ENCODE peak calls at places on chromosomes 2 and 18, in four cellular contexts. G, U, K and I are unnamed samples.

GRCh38 chr2:149544692-149545091 is 42.9 kb downstream of the MMADHC start:
- DNase-seq in G (no peak), U (no peak), K (no peak), I (no peak)

GRCh38 chr18:27188309-27188708 is 3.2 kb upstream of the CHST9 start:
- DNase-seq in G (no peak), U (no peak), K (no peak), I (no peak)

GRCh38 chr2:20213651-20214565 is 11.0 kb downstream of the SDC1 start:
- DNase-seq in G (peak), U (no peak), K (no peak), I (no peak)

GRCh38 chr2:98329549-98329948 is 16.7 kb upstream of the CNGA3 start:
- DNase-seq in G (no peak), U (no peak), K (no peak), I (no peak)

GRCh38 chr2:94956797-94957391 is 68.6 kb upstream of the MAL start:
- DNase-seq in G (peak), U (peak), K (peak), I (peak)

GRCh38 chr2:234880551-234881211 is 71.1 kb upstream of the SH3BP4 start:
- DNase-seq in G (peak), U (no peak), K (no peak), I (no peak)

GRCh38 chr2:136117909-136118818 is at the start of gene CXCR4:
- DNase-seq in G (no peak), U (peak), K (peak), I (peak)

GRCh38 chr2:74138952-74139323 is 8.8 kb downstream of the BOLA3 start:
- DNase-seq in G (no peak), U (peak), K (peak), I (no peak)

GRCh38 chr2:101173707-101174295 is 22.6 kb upstream of the TBC1D8 start:
- DNase-seq in G (no peak), U (no peak), K (no peak), I (no peak)

GRCh38 chr2:20210462-20210861 is 14.5 kb downstream of the SDC1 start:
- DNase-seq in G (no peak), U (no peak), K (no peak), I (no peak)

GRCh38 chr2:170530284-170530745 is 184.8 kb upstream of the SP5 start:
- DNase-seq in G (peak), U (peak), K (peak), I (peak)

GRCh38 chr18:25467226-25468065 is 115.5 kb upstream of the ZNF521 start:
- DNase-seq in G (no peak), U (no peak), K (no peak), I (no peak)

GRCh38 chr2:65263257-65263656 is 35.6 kb downstream of the ACTR2 start:
- DNase-seq in G (no peak), U (no peak), K (no peak), I (no peak)

GRCh38 chr2:65144571-65144970 is 14.7 kb upstream of the RAB1A start:
- DNase-seq in G (no peak), U (no peak), K (no peak), I (no peak)

GRCh38 chr2:51472300-51472699 is 440.4 kb upstream of the NRXN1 start:
- DNase-seq in G (no peak), U (no peak), K (no peak), I (no peak)

GRCh38 chr2:122478773-122479172 is 723.3 kb downstream of the TSN start:
- DNase-seq in G (no peak), U (no peak), K (no peak), I (no peak)

GRCh38 chr2:113894156-113894743 is 4.4 kb downstream of the ACTR3 start:
- DNase-seq in G (peak), U (no peak), K (no peak), I (no peak)

GRCh38 chr2:101509498-101510274 is 34.8 kb upstream of the RFX8 start:
- DNase-seq in G (no peak), U (no peak), K (no peak), I (no peak)

GRCh38 chr2:127058246-127058580 is 48.7 kb downstream of the BIN1 start:
- DNase-seq in G (no peak), U (no peak), K (no peak), I (no peak)

GRCh38 chr2:150339282-150339681 is 148.2 kb downstream of the RND3 start:
- DNase-seq in G (no peak), U (no peak), K (no peak), I (no peak)

GRCh38 chr18:3498705-3499451 is 48.9 kb downstream of the TGIF1 start:
- DNase-seq in G (no peak), U (peak), K (peak), I (peak)

GRCh38 chr2:14340703-14341102 is 291.8 kb upstream of the LRATD1 start:
- DNase-seq in G (no peak), U (no peak), K (no peak), I (no peak)

GRCh38 chr2:140658766-140659165 is 1472.0 kb downstream of the LRP1B start:
- DNase-seq in G (no peak), U (no peak), K (peak), I (no peak)

GRCh38 chr18:4961121-4961909 is 235.7 kb downstream of the AKAIN1 start:
- DNase-seq in G (no peak), U (no peak), K (no peak), I (no peak)

GRCh38 chr2:207881902-207882301 is 112.2 kb upstream of the FZD5 start:
- DNase-seq in G (no peak), U (no peak), K (no peak), I (no peak)

GRCh38 chr2:128520787-128521186 is 202.1 kb upstream of the HS6ST1 start:
- DNase-seq in G (no peak), U (no peak), K (no peak), I (no peak)

GRCh38 chr2:206084870-206085741 is 868 bp downstream of the INO80D start:
- DNase-seq in G (no peak), U (peak), K (peak), I (no peak)

GRCh38 chr2:98601532-98602132 is 6.7 kb downstream of the COA5 start:
- DNase-seq in G (peak), U (no peak), K (peak), I (peak)

GRCh38 chr2:232088771-232089170 is 127.3 kb downstream of the DIS3L2 start:
- DNase-seq in G (no peak), U (no peak), K (no peak), I (no peak)

GRCh38 chr18:65592419-65592818 is 158.4 kb upstream of the CDH7 start:
- DNase-seq in G (no peak), U (no peak), K (no peak), I (no peak)

GRCh38 chr2:146994246-146994645 is 850.6 kb upstream of the ACVR2A start:
- DNase-seq in G (no peak), U (no peak), K (no peak), I (no peak)

GRCh38 chr2:238857929-238858328 is 10.0 kb downstream of the TWIST2 start:
- DNase-seq in G (no peak), U (no peak), K (no peak), I (no peak)

GRCh38 chr2:74735009-74735408 is 81.0 kb downstream of the SEMA4F start:
- DNase-seq in G (no peak), U (no peak), K (no peak), I (no peak)

GRCh38 chr18:9552616-9553015 is 61.7 kb downstream of the PPP4R1 start:
- DNase-seq in G (no peak), U (no peak), K (no peak), I (no peak)

GRCh38 chr2:66390152-66390551 is 44.8 kb upstream of the MEIS1 start:
- DNase-seq in G (no peak), U (no peak), K (no peak), I (no peak)

GRCh38 chr2:149648282-149649030 is 60.9 kb upstream of the MMADHC start:
- DNase-seq in G (no peak), U (no peak), K (no peak), I (peak)

DNA sequence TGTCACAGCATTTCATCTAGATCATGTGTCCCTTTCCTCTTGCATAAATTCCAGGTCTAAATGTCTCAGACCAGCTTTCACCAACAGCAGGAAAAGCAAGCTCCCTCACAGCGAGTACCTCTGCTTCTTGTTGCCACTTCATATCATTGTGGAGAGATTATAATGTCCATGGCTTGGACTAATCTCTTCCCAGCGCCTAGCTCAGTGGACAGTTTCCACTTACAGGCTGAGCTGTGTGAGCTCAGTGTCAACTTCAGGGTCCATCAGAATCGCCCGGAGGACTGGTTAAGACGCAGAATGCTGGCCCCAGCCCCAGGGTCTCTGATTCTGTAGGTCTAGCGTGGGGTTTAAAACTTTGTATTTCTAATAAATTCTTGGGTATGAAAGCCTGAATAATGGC is 54.7 kb downstream of the TMEM163 start:
- DNase-seq in G (no peak), U (no peak), K (no peak), I (no peak)
- TF ChIP-seq SUZ12 in G (no peak), U (no peak), K (no peak), I (no peak)

GRCh38 chr2:240144649-240145261 is 4.3 kb upstream of the OTOS start:
- DNase-seq in G (no peak), U (no peak), K (no peak), I (no peak)
- TF ChIP-seq SUZ12 in G (no peak), U (no peak), K (no peak), I (no peak)

GRCh38 chr2:185668710-185669109 is 69.9 kb upstream of the FSIP2 start:
- DNase-seq in G (no peak), U (no peak), K (no peak), I (no peak)
- TF ChIP-seq SUZ12 in G (no peak), U (no peak), K (no peak), I (no peak)

GRCh38 chr2:110933420-110933819 is 187.3 kb upstream of the BCL2L11 start:
- DNase-seq in G (no peak), U (no peak), K (no peak), I (no peak)
- TF ChIP-seq SUZ12 in G (no peak), U (no peak), K (no peak), I (no peak)

GRCh38 chr2:30666307-30666874 is 140.9 kb downstream of the CAPN13 start:
- DNase-seq in G (peak), U (no peak), K (no peak), I (no peak)
- TF ChIP-seq SUZ12 in G (no peak), U (no peak), K (no peak), I (no peak)

GRCh38 chr2:433216-433615 is 145.3 kb upstream of the ALKAL2 start:
- DNase-seq in G (no peak), U (no peak), K (no peak), I (no peak)
- TF ChIP-seq SUZ12 in G (no peak), U (no peak), K (no peak), I (no peak)

DNA sequence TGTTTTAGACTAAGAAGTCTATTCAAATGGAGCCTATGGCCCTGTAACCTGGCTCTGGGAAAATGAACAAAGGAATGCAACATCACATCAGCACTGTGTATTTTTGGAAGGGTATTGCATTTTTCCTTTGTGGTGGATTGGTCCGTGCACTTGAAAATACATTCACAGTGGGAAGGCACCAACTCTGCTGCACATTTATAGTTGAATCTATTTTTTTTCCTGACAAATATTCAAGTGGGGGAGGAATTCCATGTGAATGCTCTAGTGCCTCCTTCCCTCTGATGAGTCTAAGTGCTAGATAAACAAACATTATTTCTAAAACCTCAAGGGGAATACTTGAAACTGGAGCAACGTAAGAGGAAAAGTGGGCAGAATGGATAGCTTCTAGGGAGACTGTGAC is 208.3 kb downstream of the SLC8A1 start:
- DNase-seq in G (no peak), U (no peak), K (no peak), I (no peak)
- TF ChIP-seq SUZ12 in G (no peak), U (no peak), K (no peak), I (no peak)

GRCh38 chr2:47735046-47735445 is 47.9 kb upstream of the MSH6 start:
- DNase-seq in G (no peak), U (no peak), K (no peak), I (no peak)

GRCh38 chr2:47737191-47737975 is 45.6 kb upstream of the MSH6 start:
- DNase-seq in G (no peak), U (no peak), K (no peak), I (no peak)

GRCh38 chr2:47738331-47738730 is 44.6 kb upstream of the MSH6 start:
- DNase-seq in G (no peak), U (no peak), K (no peak), I (no peak)

GRCh38 chr2:47735912-47736311 is 47.0 kb upstream of the MSH6 start:
- DNase-seq in G (no peak), U (no peak), K (no peak), I (no peak)

GRCh38 chr2:47735470-47735869 is 47.5 kb upstream of the MSH6 start:
- DNase-seq in G (no peak), U (no peak), K (no peak), I (no peak)
- TF ChIP-seq SUZ12 in G (no peak), U (no peak), K (no peak), I (no peak)